ENCODE peak calls at places on chromosomes 1 and 21, in seven cellular contexts. X, N, E, Q, Z, U and L are unnamed samples. For H3K4me1, H3K27me3 and H3K36me3, the result is how much of the 10 kb centered on the place peaks cover.

GRCh38 chr1:116325922-116326321 is 47.1 kb upstream of the ATP1A1 start:
- DNase-seq in N (no peak), U (no peak), Z (no peak), E (no peak), Q (no peak), X (peak), L (peak)

GRCh38 chr1:93702102-93702827 is 20.6 kb upstream of the BCAR3 start:
- DNase-seq in N (no peak), Q (peak), X (no peak), E (no peak), Z (no peak), U (no peak), L (peak)

GRCh38 chr1:10107985-10108663 is 75.4 kb downstream of the UBE4B start:
- DNase-seq in U (no peak), E (peak), N (no peak), Q (no peak), X (peak), Z (peak), L (no peak)

GRCh38 chr1:66644331-66644730 is 107.9 kb upstream of the DYNLT5 start:
- DNase-seq in U (no peak), X (no peak), E (no peak), N (no peak), Z (no peak), Q (no peak), L (no peak)

GRCh38 chr1:184020855-184021254 is 16.7 kb downstream of the COLGALT2 start:
- DNase-seq in U (no peak), Q (no peak), N (no peak), Z (no peak), X (no peak), E (no peak), L (no peak)

GRCh38 chr1:161122967-161123366 is 5.1 kb downstream of the NIT1 start:
- DNase-seq in Q (no peak), U (no peak), X (no peak), Z (no peak), N (no peak), E (no peak), L (no peak)

GRCh38 chr1:89725016-89725380 is 92.1 kb downstream of the LRRC8C start:
- DNase-seq in N (no peak), E (peak), X (no peak), Z (no peak), Q (no peak), U (no peak), L (no peak)

GRCh38 chr1:29684141-29684540 is 447.8 kb downstream of the PTPRU start:
- DNase-seq in X (no peak), Q (no peak), U (no peak), Z (no peak), E (no peak), N (peak), L (no peak)

GRCh38 chr1:179821524-179821923 is 56.1 kb downstream of the TOR1AIP2 start:
- DNase-seq in U (no peak), Q (no peak), X (no peak), E (no peak), N (peak), Z (no peak), L (no peak)

GRCh38 chr1:101215363-101216011 is 21.3 kb upstream of the S1PR1 start:
- DNase-seq in X (no peak), U (no peak), Z (no peak), Q (no peak), E (no peak), N (no peak), L (no peak)

GRCh38 chr1:64960731-64961130 is 5.6 kb downstream of the JAK1 start:
- DNase-seq in N (no peak), Q (no peak), Z (no peak), U (no peak), E (no peak), X (no peak), L (no peak)

GRCh38 chr1:242212401-242212800 is 213.5 kb upstream of the MAP1LC3C start:
- DNase-seq in Z (no peak), X (peak), E (no peak), Q (no peak), N (no peak), U (no peak), L (peak)

GRCh38 chr21:23574932-23575331 is 2032.3 kb downstream of the MRPL39 start:
- DNase-seq in E (no peak), X (peak), Z (no peak), N (no peak), U (no peak), Q (no peak), L (no peak)

DNA sequence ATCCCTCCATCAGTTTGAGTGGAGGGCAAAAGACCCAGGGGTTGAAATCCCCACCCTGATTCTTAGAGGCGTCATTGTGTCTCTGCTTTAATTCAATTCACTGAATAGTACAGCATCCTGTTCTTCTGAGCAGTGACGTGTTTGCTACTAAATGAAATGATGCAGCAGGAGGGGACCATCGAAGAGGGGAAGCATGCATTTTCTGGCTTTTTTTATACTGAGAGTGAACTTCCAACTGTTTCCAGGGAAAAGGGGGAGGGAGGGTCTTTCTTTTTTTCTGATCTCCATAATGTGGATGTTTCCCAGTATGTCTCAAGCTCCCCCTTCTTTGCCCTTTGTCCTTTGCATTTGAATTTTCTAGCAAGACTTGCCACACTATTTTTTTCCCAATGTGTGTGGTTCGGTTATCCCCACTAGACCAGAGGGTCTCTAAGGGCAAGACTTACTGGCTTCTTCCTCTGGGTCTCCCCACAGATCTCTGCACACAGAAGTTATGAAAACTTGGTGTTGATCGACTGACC is 2.7 kb downstream of the INTS3 start:
- DNase-seq in N (no peak), X (no peak), U (no peak), E (no peak), Q (no peak), Z (no peak), L (no peak)
- H3K4me1 ChIP-seq in N (under half), X (under half), U (under half), E (under half), Q (half or more), Z (under half), L (under half)

GRCh38 chr21:33111577-33111976 is 41.6 kb downstream of the OLIG1 start:
- DNase-seq in E (no peak), X (no peak), N (no peak), Z (no peak), Q (no peak), U (no peak), L (no peak)
- H3K27me3 ChIP-seq in E (half or more), X (under half), N (half or more), Z (under half), Q (under half), U (under half), L (under half)

GRCh38 chr1:226381226-226381998 is 26.5 kb downstream of the PARP1 start:
- DNase-seq in E (no peak), Z (no peak), U (no peak), Q (no peak), X (no peak), N (no peak), L (no peak)

GRCh38 chr1:226384040-226384439 is 23.9 kb downstream of the PARP1 start:
- DNase-seq in U (no peak), Q (no peak), Z (no peak), X (no peak), N (no peak), E (no peak), L (no peak)

GRCh38 chr1:226384717-226385116 is 23.2 kb downstream of the PARP1 start:
- DNase-seq in X (no peak), U (no peak), E (no peak), N (no peak), Z (no peak), Q (no peak), L (no peak)

GRCh38 chr1:226378071-226378470 is 29.8 kb downstream of the PARP1 start:
- DNase-seq in Z (no peak), U (no peak), Q (no peak), X (no peak), N (no peak), E (peak), L (no peak)

DNA sequence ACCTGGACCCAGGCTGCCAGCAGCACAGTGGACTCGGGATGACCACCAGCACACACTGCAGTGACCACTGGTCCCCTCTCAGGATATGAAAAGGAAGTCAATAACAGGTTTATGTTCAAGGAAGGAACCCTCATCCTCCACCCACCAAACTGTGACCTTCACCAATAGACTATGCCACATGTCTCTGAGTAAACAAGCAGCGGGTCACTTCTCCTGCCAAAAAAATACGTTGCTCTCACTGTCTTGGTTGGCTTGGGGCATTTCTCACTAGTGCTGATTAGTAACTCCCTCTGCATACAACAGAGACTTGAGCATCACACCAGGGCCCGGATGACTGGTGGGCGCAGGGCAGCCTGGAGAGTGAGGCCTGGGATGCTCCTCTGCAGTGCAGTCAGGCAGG is 25.9 kb downstream of the PARP1 start:
- DNase-seq in X (no peak), N (no peak), Z (no peak), U (no peak), E (no peak), Q (no peak), L (no peak)
- H3K36me3 ChIP-seq in X (under half), N (half or more), Z (half or more), U (under half), E (half or more), Q (half or more), L (half or more)

DNA sequence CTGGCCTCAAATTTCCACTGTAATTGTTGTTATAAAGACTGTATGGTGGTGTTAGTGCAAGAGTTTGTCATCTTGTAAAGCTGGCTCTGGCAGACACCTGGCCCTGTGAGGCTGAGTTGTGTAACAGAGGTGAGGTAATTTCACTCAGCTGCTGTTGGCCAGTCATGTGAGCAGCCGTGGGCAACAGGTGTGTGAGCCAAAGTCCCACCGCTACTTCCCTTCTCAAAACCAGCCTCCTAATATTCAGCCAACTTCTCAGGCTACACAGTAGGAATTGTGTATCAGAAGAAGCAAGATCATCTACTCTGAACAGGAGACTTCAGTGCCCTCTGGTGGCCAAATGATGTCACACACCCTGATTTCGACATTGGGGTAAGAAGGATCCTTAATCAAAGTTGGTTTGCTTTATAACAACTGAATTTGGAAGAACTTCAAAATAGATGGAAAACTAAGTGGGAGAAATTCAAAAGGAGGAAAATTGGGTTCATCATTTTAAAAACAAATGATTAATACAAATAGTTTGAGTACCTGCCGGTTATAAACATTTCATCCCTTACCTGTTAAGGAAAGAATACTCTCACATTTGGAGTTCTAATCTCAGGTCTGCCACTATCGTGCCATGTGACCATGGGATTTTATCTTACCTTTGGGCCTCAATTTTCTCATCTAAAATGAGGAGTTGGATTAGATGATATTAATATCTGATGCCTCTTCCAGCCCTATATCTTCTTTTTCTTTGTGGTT is 2.6 kb upstream of the CREG1 start:
- DNase-seq in Z (peak), N (peak), E (peak), U (peak), X (peak), Q (peak), L (peak)
- H3K4me1 ChIP-seq in Z (under half), N (under half), E (under half), U (under half), X (under half), Q (under half), L (under half)

GRCh38 chr1:114025609-114026401 is 46.5 kb downstream of the OLFML3 start:
- DNase-seq in U (no peak), Q (no peak), Z (no peak), E (peak), X (no peak), N (no peak), L (no peak)

GRCh38 chr1:114024049-114024448 is 44.8 kb downstream of the OLFML3 start:
- DNase-seq in N (no peak), X (peak), Z (no peak), E (no peak), U (no peak), Q (no peak), L (peak)

GRCh38 chr1:114021665-114022099 is 42.4 kb downstream of the OLFML3 start:
- DNase-seq in Q (no peak), U (no peak), E (no peak), Z (no peak), N (no peak), X (no peak), L (peak)

GRCh38 chr1:114026797-114027196 is 47.5 kb downstream of the OLFML3 start:
- DNase-seq in X (no peak), Q (no peak), E (no peak), Z (no peak), N (no peak), U (no peak), L (no peak)

DNA sequence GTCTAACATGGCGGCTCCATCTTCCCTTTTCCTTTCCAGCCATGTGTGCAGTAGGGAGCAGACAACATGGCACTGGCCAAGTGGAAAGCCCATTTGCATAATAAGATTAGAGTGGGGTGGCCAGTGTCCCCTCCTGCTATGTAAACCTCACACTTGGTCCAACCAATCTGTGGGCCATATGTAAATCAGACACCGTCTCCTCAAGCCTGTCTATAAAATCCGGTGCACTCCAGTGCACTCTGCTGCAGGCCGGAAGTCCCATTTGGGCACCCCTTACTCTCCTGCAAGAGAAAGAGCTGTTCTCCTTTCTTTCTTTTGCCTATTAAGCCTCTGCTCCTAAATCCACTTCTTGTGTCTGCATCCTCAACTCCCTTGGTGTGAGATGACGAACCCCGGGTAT is 44.1 kb downstream of the OLFML3 start:
- DNase-seq in Q (no peak), N (no peak), U (no peak), Z (no peak), X (no peak), E (no peak), L (peak)
- H3K27me3 ChIP-seq in Q (under half), N (under half), U (under half), Z (under half), X (under half), E (under half), L (under half)

GRCh38 chr21:45433301-45433700 is 28.3 kb downstream of the COL18A1 start:
- DNase-seq in U (no peak), X (no peak), N (no peak), Q (no peak), E (no peak), Z (no peak), L (no peak)

GRCh38 chr21:45431781-45432572 is 27.0 kb downstream of the COL18A1 start:
- DNase-seq in E (peak), X (no peak), N (no peak), Q (no peak), U (no peak), Z (no peak), L (no peak)

GRCh38 chr21:45433911-45434644 is 29.1 kb downstream of the COL18A1 start:
- DNase-seq in N (no peak), Q (no peak), E (no peak), U (no peak), X (no peak), Z (no peak), L (no peak)

GRCh38 chr21:45430521-45431501 is 25.8 kb downstream of the COL18A1 start:
- DNase-seq in E (peak), X (peak), Z (no peak), U (peak), N (no peak), Q (no peak), L (peak)

DNA sequence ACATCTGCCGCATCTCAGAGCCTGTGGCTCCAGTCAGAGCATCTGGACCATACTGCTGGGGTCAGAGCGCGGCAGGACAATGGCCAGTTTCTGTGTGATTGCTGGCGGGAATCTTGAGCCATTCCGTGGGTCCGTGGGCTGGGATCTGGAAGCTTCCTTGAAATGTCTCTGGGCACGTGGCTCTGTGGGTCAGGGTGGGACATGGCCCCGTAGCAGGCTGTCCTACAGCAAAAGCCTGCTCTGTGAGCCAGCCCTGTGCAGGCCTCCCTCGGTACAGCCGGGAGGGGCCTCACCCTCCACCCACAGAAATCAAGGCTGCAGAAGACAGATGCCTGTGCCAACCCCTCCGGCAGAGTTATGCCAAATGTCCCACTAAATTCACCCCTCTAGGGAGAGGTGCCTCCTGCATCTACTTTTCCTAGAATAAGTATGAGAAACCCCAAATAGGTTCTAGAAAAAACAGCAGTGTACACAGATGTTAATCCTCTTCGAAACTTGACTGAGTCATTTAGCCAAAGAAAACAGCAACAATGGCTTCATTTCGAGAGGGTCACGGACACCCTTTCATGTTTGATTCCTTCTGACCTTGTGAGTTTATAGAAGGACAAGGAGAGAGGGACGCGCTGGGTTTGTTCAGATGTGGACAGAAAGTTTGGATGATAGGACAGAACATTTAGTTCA is 27.8 kb downstream of the COL18A1 start:
- DNase-seq in E (peak), Z (no peak), U (no peak), X (no peak), N (no peak), Q (no peak), L (no peak)
- H3K36me3 ChIP-seq in E (under half), Z (under half), U (under half), X (under half), N (under half), Q (under half), L (under half)

GRCh38 chr1:78633209-78633608 is 13.0 kb downstream of the IFI44L start:
- DNase-seq in N (no peak), Q (no peak), X (no peak), E (no peak), U (no peak), Z (no peak), L (no peak)
- H3K4me1 ChIP-seq in N (under half), Q (under half), X (under half), E (under half), U (under half), Z (under half), L (under half)

GRCh38 chr1:186044079-186044685 is 310.0 kb downstream of the HMCN1 start:
- DNase-seq in U (no peak), N (no peak), X (no peak), Z (no peak), Q (no peak), E (no peak), L (no peak)
- H3K27me3 ChIP-seq in U (under half), N (under half), X (under half), Z (under half), Q (under half), E (under half), L (under half)